ENCODE peak calls at places on chromosomes 3 and 15, in five cellular contexts. C is lung, S is GM10248, F is pancreas, A is fibroblast of lung. H is an unnamed sample.

GRCh38 chr3:43180027-43180426 is 74.1 kb upstream of the POMGNT2 start:
- DNase-seq in C (no peak), S (peak), F (no peak), A (peak), H (peak)

GRCh38 chr15:93932164-93932776 is 299.1 kb upstream of the MCTP2 start:
- DNase-seq in C (no peak), S (no peak), F (no peak), A (no peak), H (no peak)

GRCh38 chr3:177447938-177448337 is 250.7 kb upstream of the TBL1XR1 start:
- DNase-seq in C (peak), S (no peak), F (peak), A (no peak), H (no peak)

GRCh38 chr15:37107071-37107753 is 6.9 kb upstream of the MEIS2 start:
- DNase-seq in C (no peak), S (no peak), F (no peak), A (no peak), H (no peak)

GRCh38 chr3:180420804-180421203 is 181.2 kb upstream of the TTC14 start:
- DNase-seq in C (no peak), S (no peak), F (no peak), A (no peak), H (no peak)

GRCh38 chr3:49900491-49901153 is 3.1 kb downstream of the MST1R start:
- DNase-seq in C (peak), S (no peak), F (peak), A (peak), H (peak)

GRCh38 chr3:141070727-141071357 is 19.7 kb downstream of the SPSB4 start:
- DNase-seq in C (no peak), S (no peak), F (no peak), A (no peak), H (no peak)

GRCh38 chr15:101504866-101505609 is 15.5 kb upstream of the PCSK6 start:
- DNase-seq in C (peak), S (peak), F (no peak), A (no peak), H (no peak)

GRCh38 chr3:10646531-10647335 is 141.3 kb upstream of the ATP2B2 start:
- DNase-seq in C (no peak), S (no peak), F (no peak), A (no peak), H (no peak)

GRCh38 chr3:25849641-25850040 is 59.8 kb downstream of the OXSM start:
- DNase-seq in C (no peak), S (no peak), F (no peak), A (peak), H (peak)

GRCh38 chr3:10697918-10698317 is 118.1 kb upstream of the SLC6A11 start:
- DNase-seq in C (no peak), S (no peak), F (no peak), A (no peak), H (no peak)

GRCh38 chr3:66037330-66037985 is 1.3 kb downstream of the MAGI1 start:
- DNase-seq in C (peak), S (peak), F (peak), A (peak), H (peak)

GRCh38 chr15:97684249-97684648 is 276.3 kb upstream of the ARRDC4 start:
- DNase-seq in C (no peak), S (no peak), F (no peak), A (no peak), H (no peak)

GRCh38 chr3:54213910-54214309 is 91.6 kb downstream of the CACNA2D3 start:
- DNase-seq in C (no peak), S (no peak), F (no peak), A (peak), H (no peak)

GRCh38 chr3:37892917-37893595 is 31.4 kb downstream of the CTDSPL start:
- DNase-seq in C (peak), S (no peak), F (peak), A (no peak), H (peak)

GRCh38 chr3:13379191-13379830 is 40.8 kb downstream of the NUP210 start:
- DNase-seq in C (no peak), S (no peak), F (no peak), A (peak), H (peak)

GRCh38 chr3:94269763-94270162 is 206.9 kb downstream of the NSUN3 start:
- DNase-seq in C (no peak), S (no peak), F (no peak), A (peak), H (no peak)

GRCh38 chr3:71018794-71019193 is 564.7 kb downstream of the FOXP1 start:
- DNase-seq in C (no peak), S (no peak), F (no peak), A (no peak), H (no peak)

GRCh38 chr15:98658831-98659699 is 10.7 kb downstream of the IGF1R start:
- DNase-seq in C (peak), S (peak), F (peak), A (no peak), H (peak)

GRCh38 chr15:66865622-66866611 is 163.9 kb downstream of the SMAD6 start:
- DNase-seq in C (peak), S (peak), F (no peak), A (no peak), H (no peak)

GRCh38 chr3:171222995-171223394 is 196.5 kb upstream of the SLC2A2 start:
- DNase-seq in C (no peak), S (no peak), F (no peak), A (no peak), H (no peak)

GRCh38 chr15:59741274-59741906 is 52.3 kb upstream of the BNIP2 start:
- DNase-seq in C (no peak), S (no peak), F (no peak), A (peak), H (peak)

GRCh38 chr15:68885070-68885469 is 45.3 kb upstream of the SPESP1 start:
- DNase-seq in C (no peak), S (no peak), F (no peak), A (peak), H (peak)

GRCh38 chr3:73461582-73461981 is 163.2 kb downstream of the PDZRN3 start:
- DNase-seq in C (no peak), S (no peak), F (no peak), A (no peak), H (peak)

GRCh38 chr15:57172925-57173324 is 203.4 kb upstream of the CGNL1 start:
- DNase-seq in C (no peak), S (no peak), F (no peak), A (peak), H (peak)

GRCh38 chr15:75650908-75651809 is 3.4 kb downstream of the SNX33 start:
- DNase-seq in C (no peak), S (no peak), F (peak), A (peak), H (peak)

GRCh38 chr3:50008931-50009330 is 69.0 kb downstream of the RBM6 start:
- DNase-seq in C (no peak), S (no peak), F (no peak), A (peak), H (peak)

GRCh38 chr15:81155375-81156218 is 21.5 kb downstream of the CFAP161 start:
- DNase-seq in C (no peak), S (peak), F (peak), A (peak), H (peak)

GRCh38 chr15:91040851-91041250 is 18.5 kb upstream of the VPS33B start:
- DNase-seq in C (no peak), S (no peak), F (no peak), A (peak), H (no peak)

GRCh38 chr15:57570994-57571393 is 20.7 kb upstream of the MYZAP start:
- DNase-seq in C (no peak), S (no peak), F (no peak), A (peak), H (peak)

GRCh38 chr3:15051531-15051930 is 13.6 kb downstream of the MRPS25 start:
- DNase-seq in C (peak), S (peak), F (no peak), A (peak), H (peak)
- TF ChIP-seq CTCF in C (peak), S (peak), F (peak), A (peak), H (peak)

GRCh38 chr15:53808058-53808703 is 48.7 kb upstream of the WDR72 start:
- DNase-seq in C (no peak), S (peak), F (no peak), A (no peak), H (peak)
- TF ChIP-seq CTCF in C (peak), S (peak), F (peak), A (peak), H (peak)

DNA sequence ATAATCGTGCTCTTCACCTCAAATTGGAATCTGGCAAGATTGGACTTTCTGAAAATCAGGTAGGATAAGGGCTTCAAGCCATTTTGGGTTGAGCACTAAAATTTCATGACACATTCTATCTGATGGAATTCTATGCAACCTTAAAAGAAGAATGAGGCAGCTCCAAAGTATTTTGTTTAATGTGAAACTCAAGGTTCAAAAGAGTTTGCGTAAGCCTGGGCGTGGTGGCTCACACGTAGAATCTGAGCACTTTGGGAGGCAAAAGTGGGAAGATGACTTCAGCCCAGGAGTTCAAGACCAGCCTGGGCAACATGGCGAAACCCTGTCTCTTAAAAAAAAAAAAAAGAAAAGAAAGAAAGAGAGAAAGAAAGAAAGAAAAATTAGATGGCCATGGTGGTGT is 3.6 kb upstream of the PLA1A start:
- DNase-seq in C (no peak), S (no peak), F (no peak), A (no peak), H (no peak)
- TF ChIP-seq CTCF in C (no peak), S (no peak), F (no peak), A (no peak), H (no peak)

GRCh38 chr3:138284957-138285477 is 44.6 kb downstream of the NME9 start:
- DNase-seq in C (no peak), S (no peak), F (no peak), A (no peak), H (peak)
- TF ChIP-seq CTCF in C (no peak), S (no peak), F (no peak), A (no peak), H (no peak)

GRCh38 chr3:149886957-149887356 is 73.9 kb downstream of the RNF13 start:
- DNase-seq in C (no peak), S (no peak), F (no peak), A (no peak), H (no peak)
- TF ChIP-seq CTCF in C (no peak), S (no peak), F (no peak), A (no peak), H (no peak)

GRCh38 chr3:156449712-156450574 is 105.0 kb downstream of the SSR3 start:
- DNase-seq in C (no peak), S (peak), F (no peak), A (no peak), H (peak)
- TF ChIP-seq CTCF in C (no peak), S (peak), F (no peak), A (peak), H (peak)

DNA sequence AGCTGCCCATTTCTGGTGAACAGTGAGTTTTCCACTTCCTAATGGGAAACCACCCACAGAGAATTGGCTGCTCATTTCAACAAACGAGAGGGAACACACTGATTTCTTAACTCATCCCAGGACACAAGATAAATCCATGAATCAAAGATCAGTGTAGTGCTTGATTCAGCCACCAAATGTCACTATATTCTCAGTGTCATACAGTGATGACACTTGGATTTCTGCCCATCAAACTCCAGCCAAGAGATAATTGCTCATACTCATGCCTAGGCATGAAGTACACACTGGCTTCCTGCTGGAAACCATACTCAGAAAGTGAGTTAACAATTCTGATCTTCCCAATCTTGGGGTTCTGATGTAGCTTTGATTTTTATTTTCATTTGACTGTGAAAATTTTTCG is 35.4 kb upstream of the GRM7 start:
- DNase-seq in C (no peak), S (no peak), F (no peak), A (no peak), H (no peak)
- TF ChIP-seq CTCF in C (no peak), S (no peak), F (no peak), A (no peak), H (no peak)

GRCh38 chr3:188349276-188349962 is 195.5 kb downstream of the LPP start:
- DNase-seq in C (no peak), S (no peak), F (no peak), A (peak), H (peak)
- TF ChIP-seq CTCF in C (no peak), S (no peak), F (no peak), A (no peak), H (no peak)

DNA sequence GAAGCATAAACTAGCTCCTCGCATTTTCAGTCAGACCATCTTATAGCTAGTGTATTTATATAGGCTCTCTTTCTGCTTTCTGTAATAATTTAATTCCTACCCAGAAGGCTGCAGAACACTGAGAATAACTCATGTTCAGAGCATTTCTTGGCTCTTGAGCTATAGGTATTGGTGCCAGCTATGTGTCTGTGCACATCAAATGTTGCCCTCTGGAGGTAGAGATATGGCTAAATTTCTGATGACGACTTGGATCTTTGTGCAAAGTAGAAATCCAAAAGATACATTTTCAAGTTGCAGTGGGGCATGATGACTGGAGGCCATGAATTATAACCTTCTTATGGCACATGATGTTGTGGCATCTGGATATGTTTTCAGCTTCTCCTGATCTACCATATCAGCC is 336.2 kb upstream of the TPM1 start:
- DNase-seq in C (no peak), S (no peak), F (no peak), A (no peak), H (peak)
- TF ChIP-seq CTCF in C (no peak), S (no peak), F (no peak), A (no peak), H (no peak)

DNA sequence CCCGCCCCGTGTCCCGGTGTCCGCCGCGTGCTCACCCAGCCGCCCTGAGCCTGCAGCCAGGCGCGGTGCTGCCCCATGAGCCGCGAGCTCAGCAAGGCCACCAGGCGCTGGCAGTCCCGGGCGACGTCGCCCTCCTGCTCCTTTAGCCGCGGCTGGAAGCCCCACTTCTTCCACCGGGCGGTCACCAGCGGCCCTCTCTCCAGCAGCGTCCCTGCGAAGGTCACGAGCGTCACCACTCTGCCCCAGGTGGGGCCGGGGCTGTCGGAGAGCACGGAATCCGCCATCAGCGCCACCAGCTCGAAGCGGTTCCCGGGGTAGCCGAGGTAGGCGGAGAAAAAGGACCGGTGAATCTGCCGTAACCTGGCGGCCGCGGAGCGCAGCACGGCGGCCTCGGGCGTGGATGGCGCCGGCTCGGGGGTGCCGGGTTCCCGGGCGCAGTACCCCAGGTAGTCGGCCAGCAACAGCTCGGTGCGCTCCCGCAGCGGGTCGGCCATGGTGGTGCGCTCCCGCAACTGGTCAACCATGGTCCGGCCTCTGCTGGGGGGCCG is 298 bp downstream of the BCL2L10 start:
- DNase-seq in C (no peak), S (peak), F (no peak), A (no peak), H (no peak)
- TF ChIP-seq CTCF in C (no peak), S (no peak), F (no peak), A (no peak), H (no peak)

H was measured in cardiac fibroblast.